ENCODE peak calls at places on chromosome 5, in eight cellular contexts. P, D, U, Z, T, H, Y and E are unnamed samples.

GRCh38 chr5:106254784-106255183 is 1416.0 kb downstream of the EFNA5 start:
- DNase-seq in P (peak), D (no peak), U (no peak), Z (no peak), T (no peak), H (no peak), Y (no peak), E (no peak)

GRCh38 chr5:166083183-166083959 is 2208.1 kb upstream of the WWC1 start:
- DNase-seq in P (no peak), D (no peak), U (no peak), Z (no peak), T (no peak), H (no peak), Y (no peak), E (no peak)

GRCh38 chr5:173745123-173745522 is 128.7 kb upstream of the BOD1 start:
- DNase-seq in P (peak), D (peak), U (peak), Z (no peak), T (no peak), H (no peak), Y (no peak), E (no peak)

GRCh38 chr5:168790037-168790635 is 211.0 kb upstream of the PANK3 start:
- DNase-seq in P (no peak), D (no peak), U (no peak), Z (no peak), T (no peak), H (no peak), Y (no peak), E (peak)

GRCh38 chr5:149153751-149154610 is 12.7 kb downstream of the ABLIM3 start:
- DNase-seq in P (no peak), D (no peak), U (peak), Z (no peak), T (no peak), H (no peak), Y (peak), E (peak)

GRCh38 chr5:181152406-181152805 is 5.0 kb downstream of the OR2V2 start:
- DNase-seq in P (no peak), D (no peak), U (no peak), Z (no peak), T (no peak), H (no peak), Y (no peak), E (no peak)

GRCh38 chr5:178063277-178063676 is 50.1 kb upstream of the N4BP3 start:
- DNase-seq in P (no peak), D (no peak), U (no peak), Z (no peak), T (no peak), H (no peak), Y (no peak), E (no peak)

GRCh38 chr5:28632607-28633006 is 1594.2 kb upstream of the CDH9 start:
- DNase-seq in P (no peak), D (no peak), U (no peak), Z (no peak), T (no peak), H (no peak), Y (no peak), E (no peak)

GRCh38 chr5:138725153-138725884 is 27.9 kb upstream of the CTNNA1 start:
- DNase-seq in P (peak), D (peak), U (no peak), Z (no peak), T (no peak), H (peak), Y (peak), E (peak)

GRCh38 chr5:155786108-155786507 is 540.9 kb upstream of the SGCD start:
- DNase-seq in P (no peak), D (no peak), U (no peak), Z (no peak), T (no peak), H (no peak), Y (no peak), E (no peak)

GRCh38 chr5:149651686-149652085 is 70.4 kb downstream of the ARHGEF37 start:
- DNase-seq in P (no peak), D (no peak), U (no peak), Z (no peak), T (no peak), H (no peak), Y (no peak), E (no peak)

GRCh38 chr5:154411338-154411737 is 34.5 kb upstream of the SAP30L start:
- DNase-seq in P (no peak), D (no peak), U (no peak), Z (no peak), T (no peak), H (no peak), Y (no peak), E (peak)

GRCh38 chr5:93164690-93165089 is 416.3 kb downstream of the NR2F1-AS1 start:
- DNase-seq in P (no peak), D (no peak), U (no peak), Z (no peak), T (no peak), H (no peak), Y (peak), E (peak)

GRCh38 chr5:90418214-90418613 is 8.7 kb upstream of the CETN3 start:
- DNase-seq in P (no peak), D (no peak), U (no peak), Z (no peak), T (no peak), H (no peak), Y (no peak), E (no peak)

GRCh38 chr5:61860978-61861377 is 445.0 kb upstream of the KIF2A start:
- DNase-seq in P (no peak), D (no peak), U (no peak), Z (no peak), T (no peak), H (no peak), Y (no peak), E (no peak)

GRCh38 chr5:75622564-75622963 is 11.3 kb downstream of the ANKDD1B start:
- DNase-seq in P (no peak), D (no peak), U (no peak), Z (no peak), T (no peak), H (no peak), Y (no peak), E (no peak)

GRCh38 chr5:115738807-115739206 is 77.7 kb downstream of the CDO1 start:
- DNase-seq in P (no peak), D (no peak), U (no peak), Z (no peak), T (no peak), H (no peak), Y (no peak), E (no peak)

GRCh38 chr5:172881691-172882370 is 47.8 kb downstream of the ERGIC1 start:
- DNase-seq in P (no peak), D (no peak), U (no peak), Z (no peak), T (peak), H (no peak), Y (peak), E (peak)

GRCh38 chr5:111730659-111731382 is 26.2 kb downstream of the NREP start:
- DNase-seq in P (no peak), D (no peak), U (no peak), Z (no peak), T (no peak), H (no peak), Y (no peak), E (no peak)

GRCh38 chr5:139108056-139108811 is 89.9 kb downstream of the SIL1 start:
- DNase-seq in P (no peak), D (no peak), U (no peak), Z (no peak), T (no peak), H (no peak), Y (peak), E (no peak)

GRCh38 chr5:1772634-1773033 is 27.0 kb downstream of the MRPL36 start:
- DNase-seq in P (no peak), D (no peak), U (no peak), Z (no peak), T (no peak), H (no peak), Y (peak), E (peak)

GRCh38 chr5:157549954-157550549 is 25.5 kb downstream of the ADAM19 start:
- DNase-seq in P (no peak), D (no peak), U (no peak), Z (no peak), T (no peak), H (no peak), Y (no peak), E (no peak)

GRCh38 chr5:62097361-62097760 is 208.6 kb upstream of the KIF2A start:
- DNase-seq in P (no peak), D (no peak), U (no peak), Z (no peak), T (no peak), H (no peak), Y (no peak), E (no peak)

GRCh38 chr5:176955895-176956294 is 50.7 kb downstream of the UIMC1 start:
- DNase-seq in P (no peak), D (no peak), U (no peak), Z (no peak), T (no peak), H (no peak), Y (no peak), E (peak)

GRCh38 chr5:147971472-147971871 is 65.1 kb upstream of the C5orf46 start:
- DNase-seq in P (no peak), D (no peak), U (no peak), Z (no peak), T (no peak), H (no peak), Y (no peak), E (no peak)